ENCODE peak calls at places on chromosome 5, in six cellular contexts. One of them, this sample, is unnamed.

GRCh38 chr5:102911973-102912372 is 156.9 kb downstream of the PAM start:
- DNase-seq in ELF-1: no peak
- DNase-seq in Right ventricle myocardium superior: no peak
- DNase-seq in stimulated activated CD4-positive, alpha-beta T cell treated with anti-CD3 and anti-CD28 coated beads, Interleukin-1b, Interleukin-23, amount 100 ng/mL, for 1 hour: no peak
- DNase-seq in GM12891: no peak
- DNase-seq in astrocyte of the spinal cord: peak
- DNase-seq in this sample: no peak

GRCh38 chr5:85049020-85049419 is 664.3 kb upstream of the EDIL3 start:
- DNase-seq in ELF-1: peak
- DNase-seq in Right ventricle myocardium superior: no peak
- DNase-seq in stimulated activated CD4-positive, alpha-beta T cell treated with anti-CD3 and anti-CD28 coated beads, Interleukin-1b, Interleukin-23, amount 100 ng/mL, for 1 hour: no peak
- DNase-seq in GM12891: no peak
- DNase-seq in astrocyte of the spinal cord: peak
- DNase-seq in this sample: no peak

GRCh38 chr5:107796797-107797196 is 126.1 kb upstream of the EFNA5 start:
- DNase-seq in ELF-1: no peak
- DNase-seq in Right ventricle myocardium superior: no peak
- DNase-seq in stimulated activated CD4-positive, alpha-beta T cell treated with anti-CD3 and anti-CD28 coated beads, Interleukin-1b, Interleukin-23, amount 100 ng/mL, for 1 hour: no peak
- DNase-seq in GM12891: no peak
- DNase-seq in astrocyte of the spinal cord: no peak
- DNase-seq in this sample: no peak

GRCh38 chr5:145887217-145887616 is 14.4 kb upstream of the GRXCR2 start:
- DNase-seq in ELF-1: no peak
- DNase-seq in Right ventricle myocardium superior: no peak
- DNase-seq in stimulated activated CD4-positive, alpha-beta T cell treated with anti-CD3 and anti-CD28 coated beads, Interleukin-1b, Interleukin-23, amount 100 ng/mL, for 1 hour: no peak
- DNase-seq in GM12891: no peak
- DNase-seq in astrocyte of the spinal cord: no peak
- DNase-seq in this sample: no peak

GRCh38 chr5:94968507-94969095 is 316.3 kb downstream of the MCTP1 start:
- DNase-seq in ELF-1: peak
- DNase-seq in Right ventricle myocardium superior: no peak
- DNase-seq in stimulated activated CD4-positive, alpha-beta T cell treated with anti-CD3 and anti-CD28 coated beads, Interleukin-1b, Interleukin-23, amount 100 ng/mL, for 1 hour: no peak
- DNase-seq in GM12891: peak
- DNase-seq in astrocyte of the spinal cord: peak
- DNase-seq in this sample: peak

GRCh38 chr5:173612948-173613347 is 3.5 kb downstream of the BOD1 start:
- DNase-seq in ELF-1: no peak
- DNase-seq in Right ventricle myocardium superior: no peak
- DNase-seq in stimulated activated CD4-positive, alpha-beta T cell treated with anti-CD3 and anti-CD28 coated beads, Interleukin-1b, Interleukin-23, amount 100 ng/mL, for 1 hour: no peak
- DNase-seq in GM12891: no peak
- DNase-seq in astrocyte of the spinal cord: no peak
- DNase-seq in this sample: no peak

GRCh38 chr5:72328172-72328571 is 8.0 kb downstream of the PTCD2 start:
- DNase-seq in ELF-1: no peak
- DNase-seq in Right ventricle myocardium superior: peak
- DNase-seq in stimulated activated CD4-positive, alpha-beta T cell treated with anti-CD3 and anti-CD28 coated beads, Interleukin-1b, Interleukin-23, amount 100 ng/mL, for 1 hour: no peak
- DNase-seq in GM12891: no peak
- DNase-seq in astrocyte of the spinal cord: peak
- DNase-seq in this sample: no peak

GRCh38 chr5:174325441-174325840 is 279.9 kb downstream of the NSG2 start:
- DNase-seq in ELF-1: peak
- DNase-seq in Right ventricle myocardium superior: no peak
- DNase-seq in stimulated activated CD4-positive, alpha-beta T cell treated with anti-CD3 and anti-CD28 coated beads, Interleukin-1b, Interleukin-23, amount 100 ng/mL, for 1 hour: no peak
- DNase-seq in GM12891: no peak
- DNase-seq in astrocyte of the spinal cord: no peak
- DNase-seq in this sample: no peak

GRCh38 chr5:96017951-96018350 is 56.3 kb upstream of the ELL2 start:
- DNase-seq in ELF-1: no peak
- DNase-seq in Right ventricle myocardium superior: no peak
- DNase-seq in stimulated activated CD4-positive, alpha-beta T cell treated with anti-CD3 and anti-CD28 coated beads, Interleukin-1b, Interleukin-23, amount 100 ng/mL, for 1 hour: no peak
- DNase-seq in GM12891: no peak
- DNase-seq in astrocyte of the spinal cord: peak
- DNase-seq in this sample: no peak

GRCh38 chr5:64691333-64691732 is 1.0 kb downstream of the SHISAL2B start:
- DNase-seq in ELF-1: no peak
- DNase-seq in Right ventricle myocardium superior: no peak
- DNase-seq in stimulated activated CD4-positive, alpha-beta T cell treated with anti-CD3 and anti-CD28 coated beads, Interleukin-1b, Interleukin-23, amount 100 ng/mL, for 1 hour: no peak
- DNase-seq in GM12891: no peak
- DNase-seq in astrocyte of the spinal cord: no peak
- DNase-seq in this sample: no peak

GRCh38 chr5:176995896-176996767 is 10.4 kb downstream of the UIMC1 start:
- DNase-seq in ELF-1: no peak
- DNase-seq in Right ventricle myocardium superior: no peak
- DNase-seq in stimulated activated CD4-positive, alpha-beta T cell treated with anti-CD3 and anti-CD28 coated beads, Interleukin-1b, Interleukin-23, amount 100 ng/mL, for 1 hour: no peak
- DNase-seq in GM12891: no peak
- DNase-seq in astrocyte of the spinal cord: peak
- DNase-seq in this sample: no peak

GRCh38 chr5:102863764-102864560 is 108.9 kb downstream of the PAM start:
- DNase-seq in ELF-1: no peak
- DNase-seq in Right ventricle myocardium superior: no peak
- DNase-seq in stimulated activated CD4-positive, alpha-beta T cell treated with anti-CD3 and anti-CD28 coated beads, Interleukin-1b, Interleukin-23, amount 100 ng/mL, for 1 hour: no peak
- DNase-seq in GM12891: no peak
- DNase-seq in astrocyte of the spinal cord: no peak
- DNase-seq in this sample: no peak

GRCh38 chr5:174383196-174384178 is 338.0 kb downstream of the NSG2 start:
- DNase-seq in ELF-1: peak
- DNase-seq in Right ventricle myocardium superior: no peak
- DNase-seq in stimulated activated CD4-positive, alpha-beta T cell treated with anti-CD3 and anti-CD28 coated beads, Interleukin-1b, Interleukin-23, amount 100 ng/mL, for 1 hour: no peak
- DNase-seq in GM12891: no peak
- DNase-seq in astrocyte of the spinal cord: no peak
- DNase-seq in this sample: no peak

GRCh38 chr5:87944553-87945320 is 323.9 kb downstream of the TMEM161B start:
- DNase-seq in ELF-1: peak
- DNase-seq in Right ventricle myocardium superior: peak
- DNase-seq in stimulated activated CD4-positive, alpha-beta T cell treated with anti-CD3 and anti-CD28 coated beads, Interleukin-1b, Interleukin-23, amount 100 ng/mL, for 1 hour: no peak
- DNase-seq in GM12891: no peak
- DNase-seq in astrocyte of the spinal cord: peak
- DNase-seq in this sample: no peak

GRCh38 chr5:178533136-178533535 is 57.1 kb downstream of the COL23A1 start:
- DNase-seq in ELF-1: no peak
- DNase-seq in Right ventricle myocardium superior: no peak
- DNase-seq in stimulated activated CD4-positive, alpha-beta T cell treated with anti-CD3 and anti-CD28 coated beads, Interleukin-1b, Interleukin-23, amount 100 ng/mL, for 1 hour: no peak
- DNase-seq in GM12891: no peak
- DNase-seq in astrocyte of the spinal cord: no peak
- DNase-seq in this sample: no peak

GRCh38 chr5:18068851-18069250 is 434.6 kb downstream of the TAF11L14 start:
- DNase-seq in ELF-1: no peak
- DNase-seq in Right ventricle myocardium superior: no peak
- DNase-seq in stimulated activated CD4-positive, alpha-beta T cell treated with anti-CD3 and anti-CD28 coated beads, Interleukin-1b, Interleukin-23, amount 100 ng/mL, for 1 hour: no peak
- DNase-seq in GM12891: no peak
- DNase-seq in astrocyte of the spinal cord: no peak
- DNase-seq in this sample: no peak

GRCh38 chr5:130135506-130135905 is 231.2 kb downstream of the CHSY3 start:
- DNase-seq in ELF-1: no peak
- DNase-seq in Right ventricle myocardium superior: no peak
- DNase-seq in stimulated activated CD4-positive, alpha-beta T cell treated with anti-CD3 and anti-CD28 coated beads, Interleukin-1b, Interleukin-23, amount 100 ng/mL, for 1 hour: no peak
- DNase-seq in GM12891: no peak
- DNase-seq in astrocyte of the spinal cord: peak
- DNase-seq in this sample: no peak

GRCh38 chr5:74095871-74096270 is 469.9 kb downstream of the ARHGEF28 start:
- DNase-seq in ELF-1: no peak
- DNase-seq in Right ventricle myocardium superior: no peak
- DNase-seq in stimulated activated CD4-positive, alpha-beta T cell treated with anti-CD3 and anti-CD28 coated beads, Interleukin-1b, Interleukin-23, amount 100 ng/mL, for 1 hour: no peak
- DNase-seq in GM12891: no peak
- DNase-seq in astrocyte of the spinal cord: no peak
- DNase-seq in this sample: no peak

GRCh38 chr5:139210585-139210984 is 12.4 kb upstream of the SIL1 start:
- DNase-seq in ELF-1: no peak
- DNase-seq in Right ventricle myocardium superior: no peak
- DNase-seq in stimulated activated CD4-positive, alpha-beta T cell treated with anti-CD3 and anti-CD28 coated beads, Interleukin-1b, Interleukin-23, amount 100 ng/mL, for 1 hour: no peak
- DNase-seq in GM12891: no peak
- DNase-seq in astrocyte of the spinal cord: no peak
- DNase-seq in this sample: no peak

GRCh38 chr5:150114773-150115408 is 28.5 kb upstream of the CSF1R start:
- DNase-seq in ELF-1: peak
- DNase-seq in Right ventricle myocardium superior: peak
- DNase-seq in stimulated activated CD4-positive, alpha-beta T cell treated with anti-CD3 and anti-CD28 coated beads, Interleukin-1b, Interleukin-23, amount 100 ng/mL, for 1 hour: no peak
- DNase-seq in GM12891: peak
- DNase-seq in astrocyte of the spinal cord: no peak
- DNase-seq in this sample: no peak

GRCh38 chr5:160266044-160266718 is 36.9 kb downstream of the FABP6 start:
- DNase-seq in ELF-1: no peak
- DNase-seq in Right ventricle myocardium superior: no peak
- DNase-seq in stimulated activated CD4-positive, alpha-beta T cell treated with anti-CD3 and anti-CD28 coated beads, Interleukin-1b, Interleukin-23, amount 100 ng/mL, for 1 hour: no peak
- DNase-seq in GM12891: no peak
- DNase-seq in astrocyte of the spinal cord: no peak
- DNase-seq in this sample: no peak

GRCh38 chr5:61575103-61575502 is 243.0 kb downstream of the ZSWIM6 start:
- DNase-seq in ELF-1: peak
- DNase-seq in Right ventricle myocardium superior: no peak
- DNase-seq in stimulated activated CD4-positive, alpha-beta T cell treated with anti-CD3 and anti-CD28 coated beads, Interleukin-1b, Interleukin-23, amount 100 ng/mL, for 1 hour: no peak
- DNase-seq in GM12891: no peak
- DNase-seq in astrocyte of the spinal cord: peak
- DNase-seq in this sample: no peak

This sample was measured in GM18507.